ENCODE peak calls at places on chromosome 11, in eight cellular contexts. D is HepG2, M is tibial nerve, E is right lobe of liver, B is pancreas, I is A549, L is HCT116, W is heart right ventricle. Q is an unnamed sample.

GRCh38 chr11:100546714-100547113 is 140.4 kb upstream of the ARHGAP42 start:
- DNase-seq in W (no peak), B (no peak), E (no peak), D (no peak), M (no peak), L (peak; percentile 21), I (no peak), Q (no peak)

GRCh38 chr11:34052608-34053160 is 1.2 kb downstream of the CAPRIN1 start:
- DNase-seq in L (no peak), W (no peak), B (peak; percentile 79), D (no peak), M (no peak), E (peak; percentile 58), I (no peak), Q (peak; percentile 25)

GRCh38 chr11:112524808-112525207 is 264.1 kb upstream of the PLET1 start:
- DNase-seq in D (no peak), M (no peak), B (no peak), L (no peak), W (peak; percentile 27), I (no peak), E (peak; percentile 49), Q (peak; percentile 15)

GRCh38 chr11:43687120-43687791 is 6.7 kb downstream of the HSD17B12 start:
- DNase-seq in D (no peak), E (peak; percentile 64), B (no peak), M (peak; percentile 8), I (no peak), L (no peak), W (peak; percentile 33), Q (peak; percentile 82)

GRCh38 chr11:70145841-70146240 is 57.3 kb upstream of the FADD start:
- DNase-seq in I (no peak), B (no peak), L (no peak), D (no peak), W (no peak), M (no peak), E (no peak), Q (no peak)

GRCh38 chr11:73661035-73661628 is 14.8 kb downstream of the PLEKHB1 start:
- DNase-seq in I (peak; percentile 99), D (no peak), E (peak; percentile 86), B (peak; percentile 94), W (peak; percentile 94), L (peak; percentile 43), M (peak; percentile 95), Q (peak; percentile 78)

GRCh38 chr11:47185305-47186075 is 744 bp downstream of the PACSIN3 start:
- DNase-seq in I (no peak), L (no peak), M (peak; percentile 24), D (peak; percentile 86), W (peak; percentile 75), E (peak; percentile 80), B (peak; percentile 87), Q (peak; percentile 73)

GRCh38 chr11:45104006-45104789 is 42.2 kb upstream of the PRDM11 start:
- DNase-seq in E (no peak), L (no peak), W (no peak), I (no peak), D (no peak), M (no peak), B (no peak), Q (no peak)

GRCh38 chr11:15841898-15842297 is 514.4 kb downstream of the SOX6 start:
- DNase-seq in L (no peak), I (no peak), M (no peak), D (no peak), W (peak; percentile 20), B (no peak), E (no peak), Q (no peak)

GRCh38 chr11:17423533-17424310 is 35.3 kb upstream of the KCNJ11 start:
- DNase-seq in B (no peak), D (peak; percentile 58), I (no peak), M (no peak), W (no peak), E (no peak), L (no peak), Q (no peak)

GRCh38 chr11:113593698-113594308 is 112.3 kb downstream of the TMPRSS5 start:
- DNase-seq in L (no peak), I (no peak), E (no peak), B (no peak), W (no peak), D (no peak), M (no peak), Q (peak; percentile 43)

GRCh38 chr11:65530157-65530496 is 5.2 kb downstream of the SCYL1 start:
- DNase-seq in W (no peak), E (no peak), D (no peak), M (no peak), I (no peak), L (no peak), B (no peak), Q (no peak)

GRCh38 chr11:437228-437870 is 4.5 kb downstream of the ANO9 start:
- DNase-seq in L (no peak), I (no peak), D (no peak), B (no peak), E (no peak), M (no peak), W (peak; percentile 14), Q (no peak)

GRCh38 chr11:104033134-104033533 is 3.3 kb upstream of the DDI1 start:
- DNase-seq in E (no peak), B (no peak), D (peak; percentile 73), W (no peak), L (no peak), M (no peak), I (peak; percentile 54), Q (no peak)

GRCh38 chr11:42772886-42773285 is 538.9 kb upstream of the API5 start:
- DNase-seq in E (no peak), D (no peak), W (no peak), B (no peak), I (no peak), L (no peak), M (no peak), Q (no peak)

DNA sequence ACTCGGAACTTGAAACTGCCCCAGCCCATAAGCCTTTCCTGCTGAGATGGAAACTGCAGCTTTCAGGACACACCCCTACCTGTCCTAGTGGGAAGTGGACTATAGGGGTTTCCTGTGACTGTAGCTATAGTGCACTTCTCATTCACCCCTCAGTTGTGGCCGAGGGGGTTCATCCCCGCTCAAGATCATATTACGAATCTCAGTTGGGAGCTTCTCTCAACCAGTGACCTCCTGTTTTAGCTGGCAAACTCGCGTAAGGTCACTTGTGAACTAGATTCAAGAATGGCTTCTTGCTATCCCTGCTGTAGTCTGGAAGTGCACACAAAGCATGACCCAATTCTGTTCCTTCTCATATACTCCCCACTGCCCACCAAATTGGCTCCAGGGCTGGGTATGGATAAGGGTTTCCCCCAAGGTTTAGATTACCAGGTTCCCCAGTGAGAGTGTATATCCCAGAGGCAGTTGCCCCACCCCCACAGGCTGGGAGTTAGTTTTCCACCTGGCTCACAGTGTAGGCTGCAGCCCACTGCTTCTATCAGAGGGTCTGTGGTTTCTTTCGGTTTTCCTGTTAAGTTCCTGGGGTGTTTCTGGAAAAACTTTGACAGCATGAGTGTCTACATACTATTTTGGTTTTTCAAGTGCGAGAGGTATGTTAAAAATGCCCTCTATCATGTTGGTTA is 812.9 kb downstream of the JRKL start:
- DNase-seq in L (no peak), D (no peak), W (no peak), B (no peak), E (no peak), I (no peak), M (no peak), Q (no peak)
- H3K9me3 ChIP-seq in L (peaks cover 7% of the 10 kb centered on the region), D (no peaks in the 10 kb centered on the region), W (no peaks in the 10 kb centered on the region), B (no peaks in the 10 kb centered on the region), E (no peaks in the 10 kb centered on the region), I (no peaks in the 10 kb centered on the region), M (peaks cover 11% of the 10 kb centered on the region), Q (no peaks in the 10 kb centered on the region)

GRCh38 chr11:3134651-3135490 is 30.2 kb downstream of the OSBPL5 start:
- DNase-seq in L (no peak), D (no peak), M (no peak), I (no peak), B (peak; percentile 65), E (no peak), W (peak; percentile 38), Q (no peak)

GRCh38 chr11:3133456-3134217 is 31.5 kb downstream of the OSBPL5 start:
- DNase-seq in B (peak; percentile 51), M (no peak), E (no peak), L (no peak), D (no peak), W (peak; percentile 13), I (no peak), Q (peak; percentile 6)

GRCh38 chr11:3135491-3136440 is 29.3 kb downstream of the OSBPL5 start:
- DNase-seq in M (no peak), E (no peak), B (peak; percentile 47), W (peak; percentile 32), D (no peak), I (no peak), L (no peak), Q (peak; percentile 11)

GRCh38 chr11:3132831-3133455 is 32.2 kb downstream of the OSBPL5 start:
- DNase-seq in E (no peak), I (no peak), L (no peak), W (no peak), B (peak; percentile 50), M (no peak), D (no peak), Q (peak; percentile 8)

DNA sequence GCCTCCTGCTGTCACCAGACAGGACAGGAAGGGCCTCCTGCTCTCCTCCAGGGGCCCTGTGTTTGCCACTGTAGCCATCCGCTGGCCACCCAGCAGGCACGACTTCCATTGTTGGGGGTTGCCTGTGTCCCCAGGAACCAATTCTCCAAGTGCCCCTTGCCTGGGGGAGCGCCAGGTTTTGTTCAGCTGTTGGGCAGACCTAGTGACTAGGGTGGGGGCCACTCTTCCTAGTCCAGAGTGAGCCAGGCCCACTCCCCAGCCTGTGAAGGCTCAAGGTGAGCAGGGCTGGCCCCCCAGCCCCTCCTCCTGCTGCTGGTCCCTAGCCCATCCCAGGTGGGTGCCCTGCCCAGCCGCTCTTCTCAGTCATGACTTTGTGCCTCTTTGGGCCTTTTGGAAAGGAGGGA is 30.9 kb downstream of the OSBPL5 start:
- DNase-seq in W (peak; percentile 10), I (no peak), E (no peak), B (peak; percentile 55), D (no peak), M (no peak), L (no peak), Q (peak; percentile 10)
- H3K4me1 ChIP-seq in W (peaks cover 15% of the 10 kb centered on the region), I (no peaks in the 10 kb centered on the region), E (no peaks in the 10 kb centered on the region), B (peaks cover 3% of the 10 kb centered on the region), D (no peaks in the 10 kb centered on the region), M (no peaks in the 10 kb centered on the region), L (peaks cover 10% of the 10 kb centered on the region), Q (no peaks in the 10 kb centered on the region)

GRCh38 chr11:27837895-27838563 is 137.8 kb upstream of the BDNF start:
- DNase-seq in I (no peak), B (no peak), L (no peak), W (no peak), M (no peak), E (no peak), D (no peak), Q (no peak)

GRCh38 chr11:27838674-27839073 is 138.4 kb upstream of the BDNF start:
- DNase-seq in W (no peak), L (no peak), M (no peak), E (no peak), I (no peak), D (no peak), B (no peak), Q (no peak)

GRCh38 chr11:27842290-27842689 is 142.0 kb upstream of the BDNF start:
- DNase-seq in L (no peak), M (no peak), E (no peak), B (no peak), I (no peak), W (no peak), D (no peak), Q (no peak)

GRCh38 chr11:27839226-27839913 is 139.1 kb upstream of the BDNF start:
- DNase-seq in W (no peak), M (no peak), E (no peak), L (no peak), D (peak; percentile 5), I (no peak), B (no peak), Q (no peak)
- TF ChIP-seq CTCF in W (peak; percentile 21), M (no peak), E (no peak), L (peak; percentile 46), D (no peak), I (peak; percentile 47), B (peak; percentile 21), Q (no peak)

GRCh38 chr11:3367221-3367620 is 11.7 kb downstream of the ZNF195 start:
- DNase-seq in B (no peak), M (no peak), W (no peak), I (no peak), E (no peak), L (no peak), D (no peak), Q (no peak)
- H3K9me3 ChIP-seq in B (no peaks in the 10 kb centered on the region), M (peaks cover 33% of the 10 kb centered on the region), W (peaks cover 51% of the 10 kb centered on the region), I (peaks cover 92% of the 10 kb centered on the region), E (no peaks in the 10 kb centered on the region), L (peaks cover 3% of the 10 kb centered on the region), D (peaks cover 33% of the 10 kb centered on the region), Q (no peaks in the 10 kb centered on the region)